ENCODE peak calls at places on chromosomes 11 and 22, in ten cellular contexts. Z is activated CD4-positive, alpha-beta T cell treated with anti-CD3 and anti-CD28 coated beads, Interleukin-2, amount 10 ng/mL, durations not matched to agents 7 days and 5 days; E is Peyer's patch; H is IMR-90; R is SHP77; C is H7; F is T-helper 9 cell; J is lower leg skin; L is hepatocyte; T is effector CD4-positive, alpha-beta T cell. S is an unnamed sample.

GRCh38 chr11:396511-396947 is 2.5 kb downstream of the PKP3 start:
- DNase-seq in Z (no peak), E (no peak), H (no peak), R (peak; percentile 22), C (peak; percentile 90), F (no peak), J (no peak), L (no peak), T (no peak), S (peak; percentile 81)

GRCh38 chr22:19085233-19086043 is 36.8 kb downstream of the DGCR2 start:
- DNase-seq in Z (no peak), E (no peak), H (peak; percentile 52), R (peak; percentile 28), C (peak; percentile 72), F (no peak), J (no peak), L (peak; percentile 41), T (no peak), S (peak; percentile 65)

GRCh38 chr11:27471067-27471587 is 1.5 kb downstream of the LGR4 start:
- DNase-seq in Z (no peak), E (no peak), H (no peak), R (no peak), C (peak; percentile 18), F (no peak), J (no peak), L (peak; percentile 13), T (no peak), S (no peak)

GRCh38 chr11:73330569-73331093 is 22.6 kb downstream of the ARHGEF17 start:
- DNase-seq in Z (no peak), E (no peak), H (peak; percentile 61), R (no peak), C (peak; percentile 79), F (no peak), J (no peak), L (peak; percentile 75), T (no peak), S (peak; percentile 53)

GRCh38 chr11:77046060-77046501 is 11.9 kb downstream of the B3GNT6 start:
- DNase-seq in Z (peak; percentile 61), E (peak; percentile 72), H (no peak), R (peak; percentile 34), C (peak; percentile 96), F (peak; percentile 47), J (no peak), L (peak; percentile 84), T (peak; percentile 36), S (peak; percentile 93)

GRCh38 chr11:115409691-115410220 is 94.5 kb downstream of the CADM1 start:
- DNase-seq in Z (no peak), E (no peak), H (peak; percentile 48), R (peak; percentile 89), C (no peak), F (no peak), J (no peak), L (peak; percentile 65), T (no peak), S (no peak)

GRCh38 chr22:37282385-37282677 is at the start of gene CYTH4:
- DNase-seq in Z (peak; percentile 85), E (peak; percentile 93), H (no peak), R (no peak), C (peak; percentile 27), F (peak; percentile 68), J (peak; percentile 34), L (no peak), T (peak; percentile 68), S (no peak)

GRCh38 chr11:77525455-77526091 is 51.7 kb upstream of the PAK1 start:
- DNase-seq in Z (no peak), E (no peak), H (peak; percentile 10), R (no peak), C (no peak), F (no peak), J (no peak), L (no peak), T (no peak), S (no peak)

GRCh38 chr11:128482512-128483191 is 104.7 kb downstream of the ETS1 start:
- DNase-seq in Z (peak; percentile 62), E (no peak), H (peak; percentile 46), R (no peak), C (no peak), F (no peak), J (no peak), L (no peak), T (peak; percentile 56), S (no peak)

GRCh38 chr11:122020902-122021301 is 95.1 kb downstream of the BLID start:
- DNase-seq in Z (no peak), E (no peak), H (peak; percentile 33), R (no peak), C (no peak), F (no peak), J (no peak), L (no peak), T (no peak), S (no peak)

GRCh38 chr22:30606455-30607299 is at the start of gene TCN2:
- DNase-seq in Z (peak; percentile 36), E (peak; percentile 90), H (peak; percentile 77), R (peak; percentile 43), C (peak; percentile 93), F (peak; percentile 20), J (peak; percentile 60), L (peak; percentile 88), T (no peak), S (peak; percentile 89)

GRCh38 chr22:25420925-25421904 is 143.3 kb upstream of the GRK3 start:
- DNase-seq in Z (no peak), E (no peak), H (no peak), R (no peak), C (peak; percentile 71), F (no peak), J (no peak), L (no peak), T (no peak), S (peak; percentile 34)

GRCh38 chr22:22820626-22821025 is 67.0 kb upstream of the IGLL5 start:
- DNase-seq in Z (peak; percentile 79), E (peak; percentile 63), H (no peak), R (no peak), C (no peak), F (no peak), J (no peak), L (no peak), T (no peak), S (no peak)

GRCh38 chr11:93528757-93529639 is 14.2 kb downstream of the SMCO4 start:
- DNase-seq in Z (no peak), E (no peak), H (no peak), R (no peak), C (no peak), F (no peak), J (no peak), L (no peak), T (no peak), S (no peak)

GRCh38 chr11:614583-615452 is 932 bp downstream of the IRF7 start:
- DNase-seq in Z (no peak), E (no peak), H (no peak), R (no peak), C (no peak), F (no peak), J (no peak), L (no peak), T (no peak), S (no peak)

GRCh38 chr11:19805827-19806226 is 93.2 kb downstream of the NAV2 start:
- DNase-seq in Z (no peak), E (no peak), H (peak; percentile 64), R (no peak), C (no peak), F (no peak), J (no peak), L (no peak), T (no peak), S (no peak)

GRCh38 chr11:16860632-16861031 is 122.2 kb downstream of the C11orf58 start:
- DNase-seq in Z (no peak), E (no peak), H (no peak), R (no peak), C (no peak), F (no peak), J (no peak), L (no peak), T (no peak), S (no peak)

GRCh38 chr11:78100276-78101040 is 20.8 kb upstream of the NDUFC2 start:
- DNase-seq in Z (no peak), E (no peak), H (no peak), R (no peak), C (no peak), F (no peak), J (no peak), L (no peak), T (no peak), S (no peak)

GRCh38 chr11:2897048-2897447 is 11.5 kb upstream of the CDKN1C start:
- DNase-seq in Z (no peak), E (no peak), H (no peak), R (no peak), C (no peak), F (no peak), J (no peak), L (no peak), T (no peak), S (no peak)

GRCh38 chr22:40436460-40437431 is 66.4 kb downstream of the SGSM3 start:
- DNase-seq in Z (peak; percentile 26), E (peak; percentile 58), H (peak; percentile 74), R (peak; percentile 23), C (peak; percentile 71), F (no peak), J (no peak), L (peak; percentile 74), T (no peak), S (peak; percentile 62)

GRCh38 chr11:34987617-34988016 is 71.2 kb downstream of the PDHX start:
- DNase-seq in Z (no peak), E (no peak), H (peak; percentile 62), R (no peak), C (no peak), F (no peak), J (no peak), L (no peak), T (no peak), S (no peak)

GRCh38 chr11:2796508-2797180 is 88.9 kb downstream of the CDKN1C start:
- DNase-seq in Z (no peak), E (peak; percentile 34), H (no peak), R (no peak), C (no peak), F (no peak), J (no peak), L (no peak), T (peak; percentile 1), S (no peak)

GRCh38 chr22:37229012-37229804 is 14.9 kb downstream of the RAC2 start:
- DNase-seq in Z (peak; percentile 51), E (no peak), H (peak; percentile 87), R (no peak), C (peak; percentile 34), F (no peak), J (no peak), L (peak; percentile 48), T (peak; percentile 24), S (no peak)

GRCh38 chr22:38260760-38261477 is 11.9 kb downstream of the TMEM184B start:
- DNase-seq in Z (no peak), E (no peak), H (peak; percentile 29), R (no peak), C (no peak), F (no peak), J (no peak), L (no peak), T (no peak), S (no peak)

GRCh38 chr11:19218216-19218615 is 16.4 kb upstream of the CSRP3 start:
- DNase-seq in Z (no peak), E (no peak), H (no peak), R (no peak), C (no peak), F (no peak), J (peak; percentile 50), L (no peak), T (no peak), S (no peak)

S was measured in iPS-NIHi11.